ENCODE peak calls at places on chromosomes 13 and 19, in nine cellular contexts. U is naive thymus-derived CD4-positive, alpha-beta T cell; N is mesendoderm; J is left ventricle myocardium inferior; Z is aorta; S is uterus; K is ascending aorta; O is Caco-2; L is CD4-positive, alpha-beta memory T cell. C is an unnamed sample. For H3K36me3, the result is how much of the 10 kb centered on the place peaks cover.

GRCh38 chr19:55620410-55620809 is 4.0 kb downstream of the ZNF784 start:
- DNase-seq in U (peak), N (no peak), J (no peak), Z (no peak), S (no peak), K (no peak), O (no peak), L (peak), C (no peak)

GRCh38 chr19:50349277-50350057 is 16.0 kb downstream of the NAPSA start:
- DNase-seq in U (no peak), N (no peak), J (no peak), Z (peak), S (no peak), K (no peak), O (no peak), L (no peak), C (no peak)

GRCh38 chr13:69124996-69125395 is 982.6 kb upstream of the ATXN8OS start:
- DNase-seq in U (no peak), N (no peak), J (no peak), Z (no peak), S (no peak), K (no peak), O (no peak), L (no peak), C (no peak)

GRCh38 chr13:84553252-84553651 is 671.0 kb upstream of the SLITRK1 start:
- DNase-seq in U (no peak), N (no peak), J (no peak), Z (no peak), S (no peak), K (no peak), O (no peak), L (no peak), C (no peak)

GRCh38 chr13:26539738-26540292 is 17.7 kb upstream of the WASF3 start:
- DNase-seq in U (no peak), N (no peak), J (no peak), Z (no peak), S (no peak), K (no peak), O (no peak), L (no peak), C (no peak)

GRCh38 chr13:45417790-45418534 is at the start of gene SLC25A30:
- DNase-seq in U (peak), N (peak), J (peak), Z (peak), S (peak), K (peak), O (peak), L (peak), C (peak)

GRCh38 chr19:16594681-16595091 is 22.5 kb upstream of the SLC35E1 start:
- DNase-seq in U (peak), N (no peak), J (no peak), Z (no peak), S (no peak), K (no peak), O (no peak), L (peak), C (no peak)

GRCh38 chr19:40803857-40804782 is 5.1 kb downstream of the EGLN2 start:
- DNase-seq in U (peak), N (peak), J (peak), Z (peak), S (peak), K (no peak), O (no peak), L (peak), C (no peak)

GRCh38 chr19:12838182-12838890 is at the start of gene MAST1:
- DNase-seq in U (no peak), N (peak), J (no peak), Z (no peak), S (no peak), K (no peak), O (peak), L (no peak), C (no peak)

GRCh38 chr13:84230568-84230967 is 348.3 kb upstream of the SLITRK1 start:
- DNase-seq in U (no peak), N (no peak), J (no peak), Z (no peak), S (no peak), K (no peak), O (no peak), L (no peak), C (no peak)

GRCh38 chr19:18292460-18292809 is 11.0 kb upstream of the JUND start:
- DNase-seq in U (peak), N (peak), J (no peak), Z (no peak), S (no peak), K (no peak), O (no peak), L (peak), C (no peak)

GRCh38 chr19:45406957-45407375 is 522 bp downstream of the POLR1G start:
- DNase-seq in U (no peak), N (no peak), J (no peak), Z (no peak), S (no peak), K (no peak), O (no peak), L (no peak), C (no peak)

GRCh38 chr19:12156254-12157058 is at the start of gene ZNF625:
- DNase-seq in U (no peak), N (peak), J (peak), Z (peak), S (peak), K (peak), O (no peak), L (no peak), C (peak)

GRCh38 chr13:101569807-101570206 is 117.3 kb downstream of the ITGBL1 start:
- DNase-seq in U (no peak), N (no peak), J (no peak), Z (no peak), S (no peak), K (no peak), O (no peak), L (no peak), C (no peak)

GRCh38 chr13:25687622-25688225 is 315.9 kb downstream of the ATP8A2 start:
- DNase-seq in U (no peak), N (no peak), J (no peak), Z (no peak), S (peak), K (no peak), O (no peak), L (no peak), C (no peak)

GRCh38 chr13:99988469-99989375 is 7.1 kb downstream of the ZIC2 start:
- DNase-seq in U (no peak), N (peak), J (no peak), Z (peak), S (no peak), K (no peak), O (no peak), L (no peak), C (no peak)

GRCh38 chr19:48390188-48391099 is 907 bp downstream of the KDELR1 start:
- DNase-seq in U (peak), N (peak), J (peak), Z (peak), S (peak), K (peak), O (peak), L (peak), C (no peak)

GRCh38 chr19:48386981-48387380 is 4.4 kb downstream of the KDELR1 start:
- DNase-seq in U (no peak), N (no peak), J (no peak), Z (no peak), S (no peak), K (no peak), O (no peak), L (no peak), C (no peak)

GRCh38 chr19:48381178-48381950 is 10.0 kb downstream of the KDELR1 start:
- DNase-seq in U (no peak), N (no peak), J (no peak), Z (no peak), S (no peak), K (no peak), O (no peak), L (no peak), C (no peak)

GRCh38 chr19:48391100-48392005 is at the start of gene KDELR1:
- DNase-seq in U (peak), N (peak), J (peak), Z (peak), S (peak), K (peak), O (peak), L (peak), C (no peak)

DNA sequence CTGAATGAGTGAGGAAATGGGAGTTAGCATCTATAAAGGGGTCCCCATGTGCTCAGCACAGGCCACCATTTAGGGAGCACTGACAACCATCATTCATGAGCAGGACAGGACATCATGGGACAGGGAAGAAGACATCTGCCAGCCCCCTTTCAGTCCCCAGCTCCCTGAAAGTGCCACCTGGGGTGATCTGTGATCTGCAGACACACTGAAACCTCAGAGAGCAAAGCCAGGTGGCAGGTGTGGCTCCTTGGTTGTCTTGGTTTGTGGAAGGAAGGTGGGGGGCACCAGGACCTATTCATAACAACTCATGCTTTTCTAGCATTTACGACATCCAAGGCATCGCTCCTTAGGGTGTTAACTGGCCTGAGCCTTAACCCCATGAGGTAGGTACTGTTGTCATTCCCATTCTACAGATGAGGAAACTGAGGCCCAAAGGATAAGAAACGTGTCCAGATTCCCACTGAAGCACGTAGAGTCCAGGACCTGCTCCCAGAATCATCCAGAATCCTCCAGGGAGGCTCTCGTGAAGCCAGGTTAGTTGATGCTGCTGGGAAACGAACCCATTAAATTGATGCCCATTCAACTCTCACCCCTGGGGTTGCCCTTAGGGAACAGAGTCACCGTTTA is 5.8 kb downstream of the KDELR1 start:
- DNase-seq in U (no peak), N (no peak), J (no peak), Z (no peak), S (no peak), K (no peak), O (no peak), L (no peak), C (no peak)
- H3K36me3 ChIP-seq in U (under half), N (under half), J (half or more), Z (under half), S (under half), K (half or more), O (under half), L (under half), C (under half)

DNA sequence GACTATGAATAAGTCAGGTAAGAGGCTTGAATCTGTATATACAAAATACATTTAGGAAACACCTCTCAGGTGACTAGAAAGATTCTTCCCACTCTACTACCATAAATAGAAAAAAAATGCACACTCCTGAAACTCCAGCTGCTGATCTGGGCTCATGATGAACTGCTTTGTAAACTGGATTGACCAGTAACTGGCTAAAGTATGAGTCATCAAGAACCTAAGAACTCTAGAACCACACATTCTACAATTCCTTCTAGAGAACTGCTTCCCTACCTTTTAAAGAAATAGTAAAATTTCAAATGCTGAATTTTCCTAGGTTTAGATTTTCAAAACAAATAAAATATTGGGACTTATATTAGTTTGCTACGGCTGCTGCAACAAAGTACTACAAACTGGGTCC is 55.2 kb downstream of the ELF1 start:
- DNase-seq in U (no peak), N (peak), J (no peak), Z (no peak), S (no peak), K (no peak), O (peak), L (no peak), C (no peak)
- H3K36me3 ChIP-seq in U (under half), N (under half), J (under half), Z (under half), S (under half), K (under half), O (under half), L (under half), C (under half)

GRCh38 chr19:46785980-46786235 is 2.5 kb downstream of the SLC1A5 start:
- DNase-seq in U (no peak), N (no peak), J (no peak), Z (no peak), S (no peak), K (no peak), O (no peak), L (no peak), C (no peak)

GRCh38 chr19:46782355-46783019 is 5.9 kb downstream of the SLC1A5 start:
- DNase-seq in U (no peak), N (no peak), J (no peak), Z (no peak), S (no peak), K (no peak), O (no peak), L (no peak), C (no peak)

GRCh38 chr19:46785054-46785979 is 3.1 kb downstream of the SLC1A5 start:
- DNase-seq in U (no peak), N (no peak), J (no peak), Z (no peak), S (no peak), K (no peak), O (no peak), L (no peak), C (no peak)

GRCh38 chr19:46784262-46785053 is 3.9 kb downstream of the SLC1A5 start:
- DNase-seq in U (no peak), N (peak), J (peak), Z (peak), S (peak), K (peak), O (peak), L (peak), C (peak)

DNA sequence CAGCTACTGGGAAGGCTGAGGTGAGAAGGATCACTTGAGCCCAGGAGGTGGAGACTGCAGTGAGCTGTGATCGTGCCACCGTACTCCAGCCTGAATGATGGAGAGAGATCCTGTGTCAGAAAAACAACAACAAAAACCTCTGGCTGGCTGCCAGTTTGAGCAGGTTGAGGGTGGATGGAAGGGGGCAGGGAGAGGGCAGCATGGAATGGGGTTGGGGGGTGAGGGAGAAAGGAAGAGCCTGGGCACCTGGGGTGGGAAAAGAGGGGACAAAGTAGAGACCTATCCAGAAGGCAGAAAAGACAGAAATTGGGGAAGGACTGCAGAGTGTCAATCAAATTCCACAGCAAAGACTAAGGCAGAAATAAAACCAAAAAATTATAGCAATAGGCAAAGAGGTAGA is 4.7 kb downstream of the SLC1A5 start:
- DNase-seq in U (no peak), N (no peak), J (no peak), Z (no peak), S (no peak), K (no peak), O (no peak), L (no peak), C (no peak)
- H3K36me3 ChIP-seq in U (under half), N (under half), J (under half), Z (under half), S (under half), K (under half), O (under half), L (under half), C (under half)

GRCh38 chr13:113245858-113246791 is 36.7 kb downstream of the CUL4A start:
- DNase-seq in U (no peak), N (peak), J (no peak), Z (peak), S (no peak), K (peak), O (peak), L (no peak), C (no peak)
- H3K36me3 ChIP-seq in U (under half), N (under half), J (half or more), Z (under half), S (under half), K (half or more), O (under half), L (half or more), C (under half)

DNA sequence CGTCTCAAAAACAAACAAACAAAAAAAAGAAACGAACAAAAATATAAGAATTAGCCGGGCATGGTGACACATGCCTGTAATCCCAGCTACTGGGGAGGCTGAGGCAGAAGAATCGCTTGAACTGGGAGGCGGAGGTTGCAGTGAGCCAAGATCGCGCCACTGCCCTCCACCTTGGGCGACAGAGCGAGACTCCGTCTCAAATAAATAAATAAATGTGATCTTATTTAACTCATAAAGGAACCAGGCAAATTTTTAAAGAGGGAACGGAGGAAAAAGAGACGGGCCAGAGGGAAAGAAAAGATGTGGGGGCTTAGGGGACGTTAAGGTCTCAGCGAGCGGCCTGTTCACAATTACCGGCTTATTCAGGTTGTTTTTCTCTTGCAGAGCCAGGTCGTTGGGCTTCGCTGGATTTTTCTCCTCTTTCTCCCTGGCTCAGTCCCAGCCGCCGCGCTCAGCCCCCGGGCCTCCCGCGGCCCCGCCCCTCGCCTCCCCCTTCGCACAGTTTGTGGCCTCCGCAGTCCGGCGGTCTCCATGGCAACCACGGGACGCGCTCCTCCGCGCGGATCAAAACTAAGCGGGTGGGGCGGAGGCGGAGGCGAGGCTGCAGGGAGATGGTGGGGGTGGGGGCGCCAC is 2.8 kb upstream of the CCDC8 start:
- DNase-seq in U (no peak), N (peak), J (peak), Z (peak), S (peak), K (peak), O (peak), L (no peak), C (peak)
- H3K36me3 ChIP-seq in U (under half), N (under half), J (under half), Z (under half), S (under half), K (under half), O (under half), L (under half), C (under half)

GRCh38 chr19:23366437-23366836 is 28.8 kb downstream of the ZNF91 start:
- DNase-seq in U (no peak), N (no peak), J (no peak), Z (no peak), S (no peak), K (no peak), O (no peak), L (no peak), C (no peak)

DNA sequence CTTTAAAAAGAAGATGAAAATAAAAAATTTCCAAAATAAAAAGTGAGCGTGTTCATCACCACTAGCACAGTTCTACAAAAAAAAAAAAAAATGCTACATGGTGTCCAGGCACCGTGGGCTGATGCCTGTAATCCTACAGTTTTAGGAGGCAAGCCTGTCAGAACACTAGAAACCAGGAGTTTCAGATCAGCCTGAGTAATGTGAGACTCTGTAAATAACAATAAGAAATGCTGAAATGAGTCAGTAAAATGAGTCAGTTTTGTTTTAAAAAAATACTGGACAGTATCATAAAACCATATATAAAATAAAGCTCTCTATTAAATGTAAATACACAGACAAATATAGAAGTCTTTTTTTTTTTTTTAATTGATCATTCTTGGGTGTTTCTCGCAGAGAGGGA is 30.0 kb downstream of the ZNF91 start:
- DNase-seq in U (no peak), N (no peak), J (no peak), Z (no peak), S (no peak), K (no peak), O (no peak), L (no peak), C (no peak)
- H3K36me3 ChIP-seq in U (under half), N (under half), J (half or more), Z (under half), S (under half), K (half or more), O (under half), L (under half), C (under half)

DNA sequence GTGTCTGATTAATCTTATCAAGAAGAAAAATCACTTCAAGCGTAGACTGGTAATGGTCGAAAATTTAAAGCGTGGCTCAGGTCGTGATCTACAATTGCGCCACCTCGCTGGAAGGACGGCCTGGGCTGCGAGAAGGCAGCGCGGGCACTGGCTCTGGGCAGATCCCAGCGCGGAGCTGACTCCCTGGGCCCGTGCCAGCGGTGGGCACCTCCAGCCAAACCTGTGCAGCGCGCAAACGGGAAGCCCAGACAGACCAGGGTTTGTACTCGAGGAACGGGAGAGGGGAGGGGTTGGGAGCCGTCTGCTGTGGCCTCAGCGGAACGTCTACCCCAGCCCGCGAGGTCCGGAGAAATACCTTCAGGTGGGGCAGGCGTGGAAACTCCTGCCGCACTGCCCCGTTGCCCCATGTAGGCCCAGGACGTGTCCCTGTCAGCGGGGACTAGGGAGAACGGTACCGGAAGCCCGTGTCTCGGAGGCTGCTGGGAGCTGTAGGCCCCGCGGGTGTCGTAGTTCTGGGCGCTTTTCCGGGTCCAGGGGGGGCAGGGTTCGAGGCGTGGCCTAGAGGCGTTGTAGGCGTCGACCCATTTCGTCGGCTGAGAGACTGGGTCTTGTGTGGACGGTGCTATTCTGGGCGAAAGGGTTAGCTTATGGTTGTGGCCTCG is 21.1 kb downstream of the ZNF274 start:
- DNase-seq in U (no peak), N (peak), J (no peak), Z (no peak), S (no peak), K (no peak), O (no peak), L (no peak), C (no peak)
- H3K36me3 ChIP-seq in U (under half), N (under half), J (half or more), Z (under half), S (under half), K (half or more), O (under half), L (half or more), C (under half)

GRCh38 chr19:33090179-33090578 is 9.2 kb downstream of the GPATCH1 start:
- DNase-seq in U (no peak), N (peak), J (no peak), Z (no peak), S (no peak), K (no peak), O (no peak), L (no peak), C (no peak)
- H3K36me3 ChIP-seq in U (under half), N (under half), J (half or more), Z (under half), S (under half), K (half or more), O (under half), L (under half), C (under half)

GRCh38 chr19:4416268-4416667 is 13.8 kb downstream of the CHAF1A start:
- DNase-seq in U (no peak), N (no peak), J (no peak), Z (no peak), S (no peak), K (no peak), O (peak), L (no peak), C (no peak)
- H3K36me3 ChIP-seq in U (under half), N (under half), J (under half), Z (under half), S (under half), K (under half), O (under half), L (under half), C (under half)

C was measured in BJ.